ENCODE peak calls at places on chromosomes 1 and 21, in eight cellular contexts. One of them, this sample, is unnamed.

GRCh38 chr1:206456577-206457375 is 13.5 kb upstream of the IKBKE start:
- DNase-seq in breast epithelium: no peak
- DNase-seq in sigmoid colon: no peak
- DNase-seq in transverse colon: no peak
- DNase-seq in uterus: no peak
- DNase-seq in ovary: no peak
- DNase-seq in K562: no peak
- DNase-seq in esophagus muscularis mucosa: no peak
- DNase-seq in this sample: no peak

GRCh38 chr1:145782166-145783099 is 41.5 kb downstream of the RNF115 start:
- DNase-seq in breast epithelium: no peak
- DNase-seq in sigmoid colon: no peak
- DNase-seq in transverse colon: no peak
- DNase-seq in uterus: no peak
- DNase-seq in ovary: no peak
- DNase-seq in K562: no peak
- DNase-seq in esophagus muscularis mucosa: no peak
- DNase-seq in this sample: no peak

GRCh38 chr1:26285366-26286063 is 5.6 kb downstream of the SH3BGRL3 start:
- DNase-seq in breast epithelium: no peak
- DNase-seq in sigmoid colon: no peak
- DNase-seq in transverse colon: peak
- DNase-seq in uterus: no peak
- DNase-seq in ovary: no peak
- DNase-seq in K562: peak
- DNase-seq in esophagus muscularis mucosa: no peak
- DNase-seq in this sample: no peak

GRCh38 chr21:38531610-38532009 is 33.3 kb upstream of the ERG start:
- DNase-seq in breast epithelium: no peak
- DNase-seq in sigmoid colon: peak
- DNase-seq in transverse colon: no peak
- DNase-seq in uterus: no peak
- DNase-seq in ovary: no peak
- DNase-seq in K562: no peak
- DNase-seq in esophagus muscularis mucosa: no peak
- DNase-seq in this sample: no peak

GRCh38 chr21:38134084-38134873 is 122.5 kb upstream of the KCNJ15 start:
- DNase-seq in breast epithelium: no peak
- DNase-seq in sigmoid colon: no peak
- DNase-seq in transverse colon: no peak
- DNase-seq in uterus: no peak
- DNase-seq in ovary: no peak
- DNase-seq in K562: no peak
- DNase-seq in esophagus muscularis mucosa: no peak
- DNase-seq in this sample: no peak

GRCh38 chr1:191963286-191963685 is 195.0 kb upstream of the RGS18 start:
- DNase-seq in breast epithelium: no peak
- DNase-seq in sigmoid colon: no peak
- DNase-seq in transverse colon: no peak
- DNase-seq in uterus: no peak
- DNase-seq in ovary: no peak
- DNase-seq in K562: no peak
- DNase-seq in esophagus muscularis mucosa: no peak
- DNase-seq in this sample: no peak

GRCh38 chr1:80594013-80594412 is 1206.7 kb upstream of the ADGRL2 start:
- DNase-seq in breast epithelium: no peak
- DNase-seq in sigmoid colon: no peak
- DNase-seq in transverse colon: no peak
- DNase-seq in uterus: no peak
- DNase-seq in ovary: no peak
- DNase-seq in K562: no peak
- DNase-seq in esophagus muscularis mucosa: no peak
- DNase-seq in this sample: no peak

GRCh38 chr1:27395441-27396195 is 3.2 kb downstream of the GPR3 start:
- DNase-seq in breast epithelium: peak
- DNase-seq in sigmoid colon: peak
- DNase-seq in transverse colon: peak
- DNase-seq in uterus: peak
- DNase-seq in ovary: peak
- DNase-seq in K562: peak
- DNase-seq in esophagus muscularis mucosa: no peak
- DNase-seq in this sample: peak

GRCh38 chr1:223248787-223249175 is 105.7 kb upstream of the TLR5 start:
- DNase-seq in breast epithelium: no peak
- DNase-seq in sigmoid colon: no peak
- DNase-seq in transverse colon: no peak
- DNase-seq in uterus: no peak
- DNase-seq in ovary: no peak
- DNase-seq in K562: no peak
- DNase-seq in esophagus muscularis mucosa: no peak
- DNase-seq in this sample: no peak

GRCh38 chr1:1087351-1088035 is 13.4 kb upstream of the RNF223 start:
- DNase-seq in breast epithelium: no peak
- DNase-seq in sigmoid colon: no peak
- DNase-seq in transverse colon: peak
- DNase-seq in uterus: no peak
- DNase-seq in ovary: no peak
- DNase-seq in K562: no peak
- DNase-seq in esophagus muscularis mucosa: no peak
- DNase-seq in this sample: no peak

GRCh38 chr21:21682172-21682571 is 684.0 kb downstream of the NCAM2 start:
- DNase-seq in breast epithelium: no peak
- DNase-seq in sigmoid colon: no peak
- DNase-seq in transverse colon: no peak
- DNase-seq in uterus: no peak
- DNase-seq in ovary: no peak
- DNase-seq in K562: no peak
- DNase-seq in esophagus muscularis mucosa: no peak
- DNase-seq in this sample: no peak

GRCh38 chr21:44043613-44044012 is 31.5 kb downstream of the TRAPPC10 start:
- DNase-seq in breast epithelium: no peak
- DNase-seq in sigmoid colon: no peak
- DNase-seq in transverse colon: no peak
- DNase-seq in uterus: no peak
- DNase-seq in ovary: no peak
- DNase-seq in K562: peak
- DNase-seq in esophagus muscularis mucosa: no peak
- DNase-seq in this sample: no peak

GRCh38 chr1:61724721-61725694 is at the start of gene TM2D1:
- DNase-seq in breast epithelium: peak
- DNase-seq in sigmoid colon: peak
- DNase-seq in transverse colon: peak
- DNase-seq in uterus: peak
- DNase-seq in ovary: peak
- DNase-seq in K562: peak
- DNase-seq in esophagus muscularis mucosa: peak
- DNase-seq in this sample: peak

GRCh38 chr1:92461364-92462097 is 25.2 kb downstream of the GFI1 start:
- DNase-seq in breast epithelium: no peak
- DNase-seq in sigmoid colon: no peak
- DNase-seq in transverse colon: no peak
- DNase-seq in uterus: no peak
- DNase-seq in ovary: no peak
- DNase-seq in K562: no peak
- DNase-seq in esophagus muscularis mucosa: no peak
- DNase-seq in this sample: no peak
- TF ChIP-seq CTCF in breast epithelium: no peak
- TF ChIP-seq CTCF in sigmoid colon: no peak
- TF ChIP-seq CTCF in transverse colon: no peak
- TF ChIP-seq CTCF in uterus: no peak
- TF ChIP-seq CTCF in ovary: no peak
- TF ChIP-seq CTCF in K562: peak
- TF ChIP-seq CTCF in esophagus muscularis mucosa: no peak
- TF ChIP-seq CTCF in this sample: no peak

DNA sequence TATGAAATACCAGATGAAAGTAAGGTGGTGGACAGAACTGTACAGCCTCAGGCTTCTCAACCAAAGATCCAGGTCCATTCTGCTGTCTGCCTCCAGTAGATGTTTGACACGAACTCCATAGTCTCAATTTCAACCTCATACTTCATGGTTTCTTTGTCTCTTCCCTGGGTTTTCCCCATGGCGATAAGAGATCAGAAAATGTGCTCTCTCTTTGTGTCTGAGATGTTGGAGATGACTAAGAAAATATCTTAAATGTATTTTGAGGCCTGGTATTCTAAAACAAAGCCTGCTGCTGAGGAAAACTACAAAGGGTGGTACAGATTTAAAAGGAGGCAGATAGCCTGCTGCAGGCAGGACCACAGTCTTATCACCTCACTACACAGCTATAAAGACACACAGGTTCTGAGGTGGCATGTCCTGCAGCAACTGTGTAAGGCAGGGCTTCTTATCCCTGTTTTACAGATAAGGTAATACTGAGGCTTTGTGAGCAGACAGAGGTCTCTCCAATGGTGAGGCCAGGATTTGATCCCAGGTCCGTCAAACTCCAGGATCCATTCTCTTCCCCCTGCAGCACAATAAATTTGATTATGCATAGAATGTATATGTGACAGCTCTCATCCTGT is 40.0 kb upstream of the CACNA1E start:
- DNase-seq in breast epithelium: no peak
- DNase-seq in sigmoid colon: no peak
- DNase-seq in transverse colon: no peak
- DNase-seq in uterus: no peak
- DNase-seq in ovary: no peak
- DNase-seq in K562: no peak
- DNase-seq in esophagus muscularis mucosa: peak
- DNase-seq in this sample: no peak
- TF ChIP-seq POLR2A in breast epithelium: no peak
- TF ChIP-seq POLR2A in sigmoid colon: no peak
- TF ChIP-seq POLR2A in transverse colon: no peak
- TF ChIP-seq POLR2A in uterus: no peak
- TF ChIP-seq POLR2A in ovary: no peak
- TF ChIP-seq POLR2A in K562: no peak
- TF ChIP-seq POLR2A in esophagus muscularis mucosa: no peak
- TF ChIP-seq POLR2A in this sample: no peak

GRCh38 chr1:94622757-94623156 is 81.2 kb upstream of the F3 start:
- DNase-seq in breast epithelium: no peak
- DNase-seq in sigmoid colon: no peak
- DNase-seq in transverse colon: no peak
- DNase-seq in uterus: no peak
- DNase-seq in ovary: no peak
- DNase-seq in K562: no peak
- DNase-seq in esophagus muscularis mucosa: no peak
- DNase-seq in this sample: peak

GRCh38 chr1:94621392-94621791 is 79.8 kb upstream of the F3 start:
- DNase-seq in breast epithelium: peak
- DNase-seq in sigmoid colon: no peak
- DNase-seq in transverse colon: peak
- DNase-seq in uterus: no peak
- DNase-seq in ovary: no peak
- DNase-seq in K562: peak
- DNase-seq in esophagus muscularis mucosa: no peak
- DNase-seq in this sample: no peak

GRCh38 chr1:94620345-94621031 is 78.9 kb upstream of the F3 start:
- DNase-seq in breast epithelium: no peak
- DNase-seq in sigmoid colon: no peak
- DNase-seq in transverse colon: no peak
- DNase-seq in uterus: no peak
- DNase-seq in ovary: no peak
- DNase-seq in K562: no peak
- DNase-seq in esophagus muscularis mucosa: no peak
- DNase-seq in this sample: no peak

GRCh38 chr1:94621802-94622201 is 80.2 kb upstream of the F3 start:
- DNase-seq in breast epithelium: no peak
- DNase-seq in sigmoid colon: no peak
- DNase-seq in transverse colon: no peak
- DNase-seq in uterus: no peak
- DNase-seq in ovary: no peak
- DNase-seq in K562: no peak
- DNase-seq in esophagus muscularis mucosa: no peak
- DNase-seq in this sample: no peak

DNA sequence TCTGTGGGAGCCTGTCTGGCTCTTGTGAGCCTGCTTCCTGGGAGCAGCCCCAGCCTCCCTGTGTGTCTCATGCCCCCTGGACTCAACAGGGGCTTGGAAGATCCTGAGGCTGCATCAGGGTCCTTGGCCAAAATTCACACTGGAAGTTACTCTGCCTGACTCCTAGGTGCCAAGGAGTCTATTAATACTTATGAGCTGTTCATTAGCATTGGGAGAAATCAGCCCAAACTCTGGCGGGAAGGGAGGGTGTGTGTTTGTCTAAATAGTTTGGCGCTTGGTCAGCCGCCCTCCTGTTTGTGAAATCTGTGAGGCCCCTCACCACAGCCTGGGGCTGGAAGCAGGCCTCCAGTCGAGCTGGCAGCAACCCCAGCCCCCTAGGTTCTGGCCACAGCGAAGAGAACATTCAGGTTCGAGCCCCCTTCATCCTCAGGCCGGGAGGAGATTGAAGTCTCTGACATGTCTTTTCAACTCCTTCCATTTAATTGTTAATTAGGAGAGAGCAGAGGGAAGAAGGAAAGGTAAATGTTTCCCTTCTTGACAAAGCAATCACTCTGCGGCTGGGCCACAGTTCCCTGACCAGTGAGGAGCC is 82.1 kb upstream of the F3 start:
- DNase-seq in breast epithelium: no peak
- DNase-seq in sigmoid colon: no peak
- DNase-seq in transverse colon: no peak
- DNase-seq in uterus: no peak
- DNase-seq in ovary: no peak
- DNase-seq in K562: no peak
- DNase-seq in esophagus muscularis mucosa: no peak
- DNase-seq in this sample: no peak
- TF ChIP-seq CTCF in breast epithelium: no peak
- TF ChIP-seq CTCF in sigmoid colon: no peak
- TF ChIP-seq CTCF in transverse colon: no peak
- TF ChIP-seq CTCF in uterus: no peak
- TF ChIP-seq CTCF in ovary: no peak
- TF ChIP-seq CTCF in K562: no peak
- TF ChIP-seq CTCF in esophagus muscularis mucosa: no peak
- TF ChIP-seq CTCF in this sample: no peak

DNA sequence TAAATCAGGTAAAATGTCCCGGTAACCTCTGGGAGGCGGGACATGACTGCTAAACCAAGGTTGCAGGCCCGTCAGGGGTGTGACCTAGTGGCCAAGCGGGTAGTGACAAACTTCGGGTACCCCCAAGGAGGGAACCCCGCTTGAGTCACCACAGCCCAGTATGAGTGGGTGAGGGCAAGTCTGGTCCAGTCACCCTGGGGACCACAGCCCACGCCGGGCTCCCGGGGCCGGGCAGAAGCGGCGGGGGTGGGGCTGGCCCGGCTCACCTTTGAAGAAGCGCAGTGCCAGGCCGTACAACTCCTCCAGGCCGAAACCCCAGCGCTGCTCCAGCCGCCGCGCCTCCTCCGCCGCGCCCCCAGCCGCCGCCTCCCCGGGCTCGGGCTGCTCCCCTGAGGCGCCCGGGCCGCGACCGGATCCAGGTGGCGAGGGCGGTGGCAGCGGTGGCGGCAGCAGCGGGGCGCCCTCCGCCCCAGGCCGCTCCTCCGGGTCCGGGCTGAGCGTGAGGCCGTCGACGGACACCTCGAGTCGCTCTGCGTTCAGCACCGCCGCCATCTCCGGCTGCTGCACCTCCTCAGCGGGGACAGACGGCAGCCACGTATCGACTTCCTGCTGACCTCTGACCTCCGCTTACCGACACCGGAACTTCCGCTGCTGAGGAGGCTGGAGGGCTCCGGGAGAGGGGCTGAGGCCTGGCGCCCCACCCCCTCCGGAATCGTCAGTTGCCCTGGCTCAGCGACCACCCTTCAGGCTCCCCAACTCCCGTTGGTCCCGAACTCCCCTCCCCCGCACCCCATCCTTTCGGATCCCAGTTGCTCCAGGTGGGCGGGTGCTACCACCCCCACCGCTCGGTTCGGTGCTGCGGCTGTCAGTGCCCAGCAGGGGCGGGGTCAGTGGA is at the start of gene ACBD3:
- DNase-seq in breast epithelium: peak
- DNase-seq in sigmoid colon: peak
- DNase-seq in transverse colon: peak
- DNase-seq in uterus: peak
- DNase-seq in ovary: peak
- DNase-seq in K562: peak
- DNase-seq in esophagus muscularis mucosa: peak
- DNase-seq in this sample: peak
- TF ChIP-seq POLR2A in breast epithelium: peak
- TF ChIP-seq POLR2A in sigmoid colon: peak
- TF ChIP-seq POLR2A in transverse colon: peak
- TF ChIP-seq POLR2A in uterus: peak
- TF ChIP-seq POLR2A in ovary: peak
- TF ChIP-seq POLR2A in K562: peak
- TF ChIP-seq POLR2A in esophagus muscularis mucosa: peak
- TF ChIP-seq POLR2A in this sample: peak

This sample was measured in testis.